ENCODE peak calls at places on chromosomes 16 and 17, in five cellular contexts. B, E, H, P and J are unnamed samples.
A peak's percentile ranks its signal among the peaks of the same experiment; 100 is the strongest.

GRCh38 chr17:75783803-75784472 is 668 bp upstream of the UNK start:
- DNase-seq in E (no peak), B (peak; percentile 71), H (no peak), P (no peak), J (no peak)

GRCh38 chr17:7122386-7122785 is 7.8 kb upstream of the ASGR2 start:
- DNase-seq in E (no peak), H (no peak), B (no peak), P (no peak), J (no peak)

GRCh38 chr17:60165223-60165622 is 15.4 kb downstream of the CA4 start:
- DNase-seq in H (no peak), B (no peak), E (no peak), P (no peak), J (no peak)

GRCh38 chr17:74369221-74369620 is 1.9 kb downstream of the GPR142 start:
- DNase-seq in P (no peak), B (no peak), H (no peak), E (peak; percentile 48), J (no peak)

GRCh38 chr17:82985973-82986372 is 93.4 kb upstream of the METRNL start:
- DNase-seq in E (peak; percentile 29), P (peak; percentile 60), H (peak; percentile 20), B (no peak), J (peak; percentile 81)

GRCh38 chr17:28701987-28702751 is 9.5 kb downstream of the PROCA1 start:
- DNase-seq in E (no peak), B (no peak), H (no peak), P (no peak), J (no peak)

GRCh38 chr16:87173294-87173883 is 143.8 kb downstream of the C16orf95 start:
- DNase-seq in H (no peak), E (no peak), P (no peak), B (no peak), J (no peak)

GRCh38 chr16:1914084-1914608 is 4.1 kb downstream of the HS3ST6 start:
- DNase-seq in E (no peak), P (no peak), B (no peak), H (no peak), J (no peak)

GRCh38 chr17:35740997-35741931 is 9.8 kb downstream of the RASL10B start:
- DNase-seq in B (no peak), E (no peak), P (no peak), H (no peak), J (no peak)

GRCh38 chr17:29073045-29073444 is 30.1 kb downstream of the PIPOX start:
- DNase-seq in B (no peak), P (no peak), E (no peak), H (no peak), J (no peak)

GRCh38 chr16:53614346-53614745 is 89.3 kb downstream of the RPGRIP1L start:
- DNase-seq in B (no peak), H (no peak), P (no peak), E (no peak), J (no peak)

GRCh38 chr17:42133461-42134041 is 10.9 kb downstream of the HSPB9 start:
- DNase-seq in E (no peak), P (peak; percentile 43), H (no peak), B (no peak), J (peak; percentile 64)

GRCh38 chr17:66695098-66695497 is 139.8 kb upstream of the CACNG5 start:
- DNase-seq in B (no peak), E (no peak), H (no peak), P (no peak), J (no peak)

GRCh38 chr17:73667184-73667959 is 23.1 kb upstream of the SDK2 start:
- DNase-seq in E (peak; percentile 29), H (no peak), P (no peak), B (no peak), J (no peak)

GRCh38 chr16:68644303-68644702 is 807 bp upstream of the CDH3 start:
- DNase-seq in E (no peak), H (no peak), P (peak; percentile 31), B (no peak), J (no peak)

GRCh38 chr17:67026341-67026740 is 18.0 kb upstream of the CACNG1 start:
- DNase-seq in B (no peak), H (no peak), P (no peak), E (no peak), J (no peak)

GRCh38 chr17:15334266-15334665 is 7.1 kb downstream of the TEKT3 start:
- DNase-seq in H (no peak), B (no peak), E (no peak), P (no peak), J (no peak)

GRCh38 chr17:72594248-72594647 is 473.4 kb downstream of the SOX9 start:
- DNase-seq in E (no peak), P (no peak), B (no peak), H (no peak), J (no peak)

GRCh38 chr17:1713878-1714487 is 3.8 kb upstream of the TLCD2 start:
- DNase-seq in H (no peak), P (peak; percentile 70), B (no peak), E (no peak), J (peak; percentile 55)

GRCh38 chr17:1711804-1712203 is 1.6 kb upstream of the TLCD2 start:
- DNase-seq in H (no peak), E (no peak), B (no peak), P (no peak), J (no peak)

GRCh38 chr17:1710807-1711553 is 803 bp upstream of the TLCD2 start:
- DNase-seq in P (no peak), B (no peak), E (no peak), H (no peak), J (no peak)

GRCh38 chr17:1713160-1713877 is 3.1 kb upstream of the TLCD2 start:
- DNase-seq in P (no peak), E (no peak), B (no peak), H (no peak), J (no peak)

DNA sequence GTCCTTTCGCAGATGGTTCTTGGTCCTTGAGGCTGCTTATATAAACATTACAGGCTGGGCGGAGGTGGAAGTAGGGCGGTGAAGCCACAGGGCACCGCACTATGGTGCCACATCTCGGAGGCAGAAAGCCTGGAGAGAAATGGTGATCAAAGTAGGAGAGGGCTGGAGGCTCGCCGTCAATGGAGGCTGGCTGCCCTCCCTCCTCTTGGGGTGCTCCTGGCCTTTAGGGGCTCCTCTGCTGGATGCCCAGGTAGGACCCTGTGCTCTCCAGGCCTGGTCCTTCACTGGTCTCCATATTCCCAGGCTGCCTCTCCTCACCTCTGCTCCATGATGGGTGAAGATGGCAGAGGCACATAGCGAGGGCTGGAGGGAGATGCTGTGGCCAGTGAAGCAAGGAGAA is 2.1 kb upstream of the TLCD2 start:
- DNase-seq in B (no peak), E (no peak), P (no peak), H (no peak), J (no peak)
- H3K4me3 ChIP-seq in B (no peak overlapping the region), E (no peak overlapping the region), P (no peak overlapping the region), H (no peak overlapping the region), J (no peak overlapping the region)

DNA sequence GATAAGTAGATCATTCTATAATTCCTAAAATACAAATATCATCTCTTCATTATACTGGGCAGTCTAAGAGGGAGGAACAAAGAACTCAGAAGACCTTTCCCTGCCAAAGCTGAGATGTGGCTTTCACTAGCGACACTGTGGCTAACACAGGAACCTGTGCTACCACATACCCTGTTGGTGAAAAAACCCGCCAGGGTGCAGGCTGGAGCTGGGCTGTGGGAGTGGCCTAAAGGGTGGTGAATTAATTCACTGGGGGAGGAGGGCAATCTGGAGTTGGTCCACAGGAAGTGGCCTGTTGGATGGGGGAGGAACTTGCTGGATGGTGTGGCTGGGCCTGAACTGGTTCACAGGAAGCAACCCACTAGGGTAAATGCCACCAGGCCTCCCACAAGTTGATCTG is 7.4 kb downstream of the ZNF594 start:
- DNase-seq in H (no peak), P (no peak), B (no peak), E (no peak), J (no peak)
- H3K9me3 ChIP-seq in H (peaks cover 33% of the 10 kb centered on the region), P (peaks cover 13% of the 10 kb centered on the region), B (peaks cover 25% of the 10 kb centered on the region), E (peaks cover 38% of the 10 kb centered on the region), J (peaks cover 27% of the 10 kb centered on the region)

GRCh38 chr16:88504489-88505404 is 51.7 kb downstream of the ZFPM1 start:
- DNase-seq in B (peak; percentile 88), H (no peak), P (no peak), E (no peak), J (peak; percentile 32)
- H3K4me3 ChIP-seq in B (no peak overlapping the region), H (no peak overlapping the region), P (no peak overlapping the region), E (no peak overlapping the region), J (no peak overlapping the region)

GRCh38 chr16:59042296-59042695 is 308.2 kb upstream of the GOT2 start:
- DNase-seq in P (no peak), B (no peak), H (no peak), E (no peak), J (no peak)
- H3K9me3 ChIP-seq in P (no peaks in the 10 kb centered on the region), B (no peaks in the 10 kb centered on the region), H (no peaks in the 10 kb centered on the region), E (no peaks in the 10 kb centered on the region), J (no peaks in the 10 kb centered on the region)

GRCh38 chr16:66923247-66923851 is 2.0 kb downstream of the RRAD start:
- DNase-seq in H (no peak), E (no peak), B (no peak), P (no peak), J (peak; percentile 65)
- H3K4me3 ChIP-seq in H (no peak overlapping the region), E (peak overlapping the region; percentile 26), B (no peak overlapping the region), P (peak overlapping the region; percentile 92), J (no peak overlapping the region)

GRCh38 chr16:4103741-4104140 is 12.5 kb downstream of the ADCY9 start:
- DNase-seq in H (no peak), P (no peak), E (no peak), B (peak; percentile 15), J (no peak)
- H3K9me3 ChIP-seq in H (no peaks in the 10 kb centered on the region), P (no peaks in the 10 kb centered on the region), E (no peaks in the 10 kb centered on the region), B (no peaks in the 10 kb centered on the region), J (no peaks in the 10 kb centered on the region)

DNA sequence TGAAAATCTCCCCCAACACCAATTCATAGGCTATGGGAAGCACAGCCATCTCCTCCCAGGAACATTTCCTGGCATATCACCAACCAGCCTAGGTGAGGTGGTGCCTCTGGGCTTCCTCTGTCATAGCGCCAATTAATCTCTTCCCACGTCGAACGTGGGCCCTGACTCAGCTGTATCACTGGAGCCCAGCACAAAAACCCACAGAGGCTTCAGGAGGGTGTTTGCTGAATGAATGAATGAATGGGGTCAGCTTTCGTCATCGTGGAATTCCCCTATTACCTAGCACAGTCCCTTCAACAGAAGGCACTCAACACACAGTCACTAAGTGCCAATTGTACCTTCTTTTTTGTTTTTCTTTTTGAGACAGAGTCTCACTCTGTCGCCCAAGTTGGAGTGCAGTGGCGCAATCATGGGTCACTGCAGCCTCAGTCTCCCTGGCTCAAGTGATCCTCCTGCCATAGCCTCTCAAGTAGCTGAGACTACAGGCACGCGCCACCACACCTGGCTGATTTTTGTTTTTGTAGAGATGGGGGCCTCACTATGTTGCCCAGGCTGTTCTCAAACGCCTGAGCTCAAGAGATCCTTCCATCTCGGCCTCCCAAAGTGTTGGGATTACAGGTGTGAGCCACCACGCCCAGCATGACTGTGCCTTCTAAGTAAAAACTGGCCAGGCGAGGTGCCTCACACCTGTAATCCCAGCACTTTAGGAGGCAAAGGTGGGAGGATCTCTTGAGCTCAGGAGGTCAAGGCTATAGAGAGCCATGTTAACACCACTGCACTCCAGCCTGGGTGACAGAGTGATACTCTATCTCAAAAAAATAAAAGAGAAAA is 4.1 kb downstream of the ZNF688 start:
- DNase-seq in B (no peak), H (no peak), P (no peak), E (no peak), J (no peak)
- H3K4me3 ChIP-seq in B (no peak overlapping the region), H (no peak overlapping the region), P (no peak overlapping the region), E (no peak overlapping the region), J (no peak overlapping the region)

GRCh38 chr17:53088501-53088900 is 734.2 kb upstream of the KIF2B start:
- DNase-seq in E (no peak), P (no peak), H (no peak), B (no peak), J (no peak)
- H3K9me3 ChIP-seq in E (no peaks in the 10 kb centered on the region), P (no peaks in the 10 kb centered on the region), H (no peaks in the 10 kb centered on the region), B (no peaks in the 10 kb centered on the region), J (no peaks in the 10 kb centered on the region)

GRCh38 chr17:79775635-79776034 is 2.3 kb upstream of the CBX2 start:
- DNase-seq in H (no peak), P (no peak), B (no peak), E (no peak), J (no peak)
- H3K4me3 ChIP-seq in H (no peak overlapping the region), P (no peak overlapping the region), B (no peak overlapping the region), E (no peak overlapping the region), J (no peak overlapping the region)